ENCODE peak calls at places on chromosomes 16 and 17, in five cellular contexts. C, L, N, O and M are unnamed samples.

GRCh38 chr17:33292981-33293867 is at the start of gene ASIC2:
- DNase-seq in C (no peak), L (peak), N (no peak), O (no peak), M (no peak)

GRCh38 chr17:13302983-13303382 is 285.2 kb upstream of the ELAC2 start:
- DNase-seq in C (no peak), L (no peak), N (no peak), O (no peak), M (no peak)

GRCh38 chr16:81905277-81905676 is 106.0 kb downstream of the SDR42E1 start:
- DNase-seq in C (no peak), L (no peak), N (no peak), O (no peak), M (no peak)

GRCh38 chr17:74433421-74434121 is 1.7 kb downstream of the GPRC5C start:
- DNase-seq in C (no peak), L (no peak), N (no peak), O (no peak), M (no peak)

GRCh38 chr17:81347437-81347836 is 47.8 kb upstream of the BAHCC1 start:
- DNase-seq in C (no peak), L (no peak), N (no peak), O (no peak), M (peak)

GRCh38 chr16:65964752-65965151 is 401.7 kb upstream of the CDH5 start:
- DNase-seq in C (no peak), L (no peak), N (no peak), O (no peak), M (no peak)

GRCh38 chr16:17070882-17071592 is 399.7 kb downstream of the XYLT1 start:
- DNase-seq in C (no peak), L (no peak), N (no peak), O (peak), M (peak)

GRCh38 chr16:82621796-82622195 is 5.0 kb upstream of the CDH13 start:
- DNase-seq in C (no peak), L (no peak), N (no peak), O (no peak), M (no peak)

GRCh38 chr16:19513377-19514053 is 8.4 kb downstream of the GDE1 start:
- DNase-seq in C (no peak), L (no peak), N (no peak), O (no peak), M (no peak)

GRCh38 chr17:74274703-74275340 is 788 bp downstream of the DNAI2 start:
- DNase-seq in C (no peak), L (no peak), N (no peak), O (no peak), M (no peak)

GRCh38 chr17:78991017-78991783 is 11.5 kb upstream of the LGALS3BP start:
- DNase-seq in C (no peak), L (no peak), N (no peak), O (no peak), M (no peak)

GRCh38 chr16:49754495-49755290 is 101.2 kb downstream of the ZNF423 start:
- DNase-seq in C (no peak), L (no peak), N (no peak), O (no peak), M (no peak)

GRCh38 chr17:11239379-11239970 is 1.5 kb upstream of the SHISA6 start:
- DNase-seq in C (no peak), L (no peak), N (no peak), O (no peak), M (no peak)

GRCh38 chr16:88963583-88963982 is 13.4 kb downstream of the CBFA2T3 start:
- DNase-seq in C (no peak), L (no peak), N (no peak), O (no peak), M (no peak)

GRCh38 chr17:79843917-79844815 is 4.9 kb upstream of the CBX4 start:
- DNase-seq in C (no peak), L (peak), N (no peak), O (no peak), M (peak)

GRCh38 chr17:21167303-21167702 is 40.5 kb downstream of the DHRS7B start:
- DNase-seq in C (no peak), L (no peak), N (no peak), O (no peak), M (no peak)

GRCh38 chr16:9820481-9821246 is 361.6 kb downstream of the GRIN2A start:
- DNase-seq in C (no peak), L (no peak), N (no peak), O (no peak), M (no peak)

GRCh38 chr17:1588781-1589585 is 26.4 kb upstream of the PITPNA start:
- DNase-seq in C (peak), L (no peak), N (no peak), O (no peak), M (no peak)

GRCh38 chr17:39744075-39744835 is 6.5 kb downstream of the GRB7 start:
- DNase-seq in C (no peak), L (no peak), N (no peak), O (no peak), M (no peak)

GRCh38 chr16:66904846-66905632 is 13.6 kb downstream of the CDH16 start:
- DNase-seq in C (no peak), L (no peak), N (no peak), O (no peak), M (no peak)

GRCh38 chr17:56119191-56119590 is 34.1 kb upstream of the ANKFN1 start:
- DNase-seq in C (no peak), L (no peak), N (no peak), O (no peak), M (no peak)

GRCh38 chr16:57476546-57477410 is 9.5 kb downstream of the DOK4 start:
- DNase-seq in C (no peak), L (no peak), N (no peak), O (no peak), M (no peak)

GRCh38 chr16:81335669-81336068 is 20.9 kb downstream of the GAN start:
- DNase-seq in C (no peak), L (no peak), N (no peak), O (no peak), M (no peak)

GRCh38 chr16:69500496-69500895 is 65.3 kb upstream of the NFAT5 start:
- DNase-seq in C (no peak), L (no peak), N (no peak), O (no peak), M (no peak)